ENCODE peak calls at places on chromosomes 13 and 19, in nine cellular contexts. One of them, this sample, is unnamed.

GRCh38 chr19:35166100-35167063 is 11.8 kb downstream of the FXYD5 start:
- ATAC-seq in HCT116: no peak
- ATAC-seq in heart right ventricle: no peak
- ATAC-seq in CD8-positive, alpha-beta T cell: no peak
- ATAC-seq in IMR-90: no peak
- ATAC-seq in RWPE2: no peak
- ATAC-seq in Panc1: no peak
- ATAC-seq in HepG2: no peak
- ATAC-seq in heart left ventricle: no peak
- ATAC-seq in this sample: no peak

GRCh38 chr19:8389891-8390616 is at the start of gene RAB11B:
- ATAC-seq in Panc1: peak; percentile 92
- ATAC-seq in RWPE2: peak; percentile 94
- ATAC-seq in heart right ventricle: peak; percentile 94
- ATAC-seq in heart left ventricle: peak; percentile 88
- ATAC-seq in HCT116: peak; percentile 93
- ATAC-seq in HepG2: peak; percentile 92
- ATAC-seq in CD8-positive, alpha-beta T cell: peak; percentile 87
- ATAC-seq in IMR-90: peak; percentile 96
- ATAC-seq in this sample: peak; percentile 96

GRCh38 chr19:33368074-33368864 is 5.2 kb upstream of the CEBPG start:
- ATAC-seq in CD8-positive, alpha-beta T cell: no peak
- ATAC-seq in Panc1: no peak
- ATAC-seq in HepG2: no peak
- ATAC-seq in HCT116: no peak
- ATAC-seq in heart left ventricle: no peak
- ATAC-seq in IMR-90: peak; percentile 86
- ATAC-seq in RWPE2: peak; percentile 95
- ATAC-seq in heart right ventricle: no peak
- ATAC-seq in this sample: no peak

GRCh38 chr13:71879129-71879535 is 12.1 kb upstream of the DACH1 start:
- ATAC-seq in RWPE2: peak; percentile 62
- ATAC-seq in CD8-positive, alpha-beta T cell: peak; percentile 34
- ATAC-seq in IMR-90: peak; percentile 78
- ATAC-seq in HepG2: peak; percentile 84
- ATAC-seq in heart right ventricle: peak; percentile 75
- ATAC-seq in heart left ventricle: peak; percentile 78
- ATAC-seq in HCT116: peak; percentile 79
- ATAC-seq in Panc1: peak; percentile 60
- ATAC-seq in this sample: no peak

GRCh38 chr13:103046676-103047075 is 19.5 kb downstream of the SLC10A2 start:
- ATAC-seq in IMR-90: no peak
- ATAC-seq in heart left ventricle: no peak
- ATAC-seq in HCT116: no peak
- ATAC-seq in Panc1: no peak
- ATAC-seq in CD8-positive, alpha-beta T cell: no peak
- ATAC-seq in HepG2: no peak
- ATAC-seq in heart right ventricle: no peak
- ATAC-seq in RWPE2: no peak
- ATAC-seq in this sample: no peak

GRCh38 chr13:109215377-109215776 is 571.0 kb downstream of the IRS2 start:
- ATAC-seq in Panc1: no peak
- ATAC-seq in HepG2: no peak
- ATAC-seq in CD8-positive, alpha-beta T cell: no peak
- ATAC-seq in HCT116: no peak
- ATAC-seq in heart left ventricle: no peak
- ATAC-seq in IMR-90: no peak
- ATAC-seq in heart right ventricle: no peak
- ATAC-seq in RWPE2: no peak
- ATAC-seq in this sample: no peak

GRCh38 chr19:54609356-54609791 is 15.9 kb downstream of the LILRA1 start:
- ATAC-seq in RWPE2: no peak
- ATAC-seq in HCT116: no peak
- ATAC-seq in IMR-90: no peak
- ATAC-seq in CD8-positive, alpha-beta T cell: no peak
- ATAC-seq in Panc1: no peak
- ATAC-seq in HepG2: no peak
- ATAC-seq in heart left ventricle: no peak
- ATAC-seq in heart right ventricle: no peak
- ATAC-seq in this sample: no peak

GRCh38 chr19:10554760-10555612 is 10.8 kb downstream of the KRI1 start:
- ATAC-seq in HCT116: no peak
- ATAC-seq in heart left ventricle: peak; percentile 9
- ATAC-seq in CD8-positive, alpha-beta T cell: no peak
- ATAC-seq in RWPE2: no peak
- ATAC-seq in HepG2: peak; percentile 19
- ATAC-seq in IMR-90: no peak
- ATAC-seq in heart right ventricle: no peak
- ATAC-seq in Panc1: no peak
- ATAC-seq in this sample: no peak

GRCh38 chr19:35458192-35458591 is 10.1 kb downstream of the FFAR2 start:
- ATAC-seq in HepG2: no peak
- ATAC-seq in CD8-positive, alpha-beta T cell: no peak
- ATAC-seq in RWPE2: no peak
- ATAC-seq in HCT116: no peak
- ATAC-seq in heart right ventricle: no peak
- ATAC-seq in IMR-90: no peak
- ATAC-seq in Panc1: no peak
- ATAC-seq in heart left ventricle: no peak
- ATAC-seq in this sample: no peak

GRCh38 chr13:65926750-65927171 is 1303.4 kb downstream of the PCDH9 start:
- ATAC-seq in heart left ventricle: peak; percentile 89
- ATAC-seq in CD8-positive, alpha-beta T cell: no peak
- ATAC-seq in HepG2: peak; percentile 95
- ATAC-seq in HCT116: peak; percentile 92
- ATAC-seq in heart right ventricle: peak; percentile 92
- ATAC-seq in IMR-90: no peak
- ATAC-seq in Panc1: no peak
- ATAC-seq in RWPE2: no peak
- ATAC-seq in this sample: peak; percentile 34

GRCh38 chr13:61413572-61413971 is 2.1 kb downstream of the PCDH20 start:
- ATAC-seq in HCT116: no peak
- ATAC-seq in Panc1: no peak
- ATAC-seq in CD8-positive, alpha-beta T cell: no peak
- ATAC-seq in RWPE2: no peak
- ATAC-seq in IMR-90: no peak
- ATAC-seq in HepG2: no peak
- ATAC-seq in heart left ventricle: no peak
- ATAC-seq in heart right ventricle: peak; percentile 22
- ATAC-seq in this sample: no peak

GRCh38 chr13:109904218-109904617 is 117.8 kb upstream of the IRS2 start:
- ATAC-seq in Panc1: no peak
- ATAC-seq in IMR-90: no peak
- ATAC-seq in heart left ventricle: no peak
- ATAC-seq in RWPE2: no peak
- ATAC-seq in CD8-positive, alpha-beta T cell: no peak
- ATAC-seq in HepG2: no peak
- ATAC-seq in HCT116: peak; percentile 90
- ATAC-seq in heart right ventricle: no peak
- ATAC-seq in this sample: no peak

GRCh38 chr19:35522745-35523327 is 5.3 kb downstream of the SBSN start:
- ATAC-seq in heart right ventricle: no peak
- ATAC-seq in Panc1: no peak
- ATAC-seq in IMR-90: no peak
- ATAC-seq in CD8-positive, alpha-beta T cell: no peak
- ATAC-seq in heart left ventricle: no peak
- ATAC-seq in HCT116: no peak
- ATAC-seq in HepG2: no peak
- ATAC-seq in RWPE2: no peak
- ATAC-seq in this sample: no peak

GRCh38 chr19:34588249-34588648 is 88.7 kb downstream of the SCGB2B2 start:
- ATAC-seq in CD8-positive, alpha-beta T cell: no peak
- ATAC-seq in Panc1: no peak
- ATAC-seq in heart right ventricle: no peak
- ATAC-seq in HepG2: no peak
- ATAC-seq in HCT116: peak; percentile 81
- ATAC-seq in RWPE2: no peak
- ATAC-seq in heart left ventricle: no peak
- ATAC-seq in IMR-90: no peak
- ATAC-seq in this sample: no peak

GRCh38 chr13:44668707-44669106 is 92.6 kb upstream of the TSC22D1 start:
- ATAC-seq in RWPE2: no peak
- ATAC-seq in CD8-positive, alpha-beta T cell: no peak
- ATAC-seq in HepG2: no peak
- ATAC-seq in Panc1: no peak
- ATAC-seq in IMR-90: peak; percentile 68
- ATAC-seq in HCT116: no peak
- ATAC-seq in heart left ventricle: no peak
- ATAC-seq in heart right ventricle: no peak
- ATAC-seq in this sample: no peak

DNA sequence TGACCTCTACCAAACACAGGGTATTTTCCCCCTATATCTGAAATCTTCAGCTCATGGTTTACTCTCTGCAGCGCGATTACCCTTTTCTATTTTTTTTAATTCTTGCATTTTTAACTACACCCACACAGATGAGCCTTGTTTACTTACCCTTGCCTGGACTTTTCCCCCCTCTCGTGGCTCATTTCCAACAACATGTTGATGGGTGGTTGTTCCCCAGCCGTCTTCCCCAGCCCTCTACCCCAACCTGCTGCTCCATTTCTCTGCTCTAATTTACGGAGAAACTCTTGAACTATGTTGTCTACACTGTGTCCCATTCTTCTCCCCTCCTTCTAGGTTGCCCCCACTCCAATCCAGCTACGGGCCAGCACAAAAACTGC is 674 bp downstream of the ZNF790 start:
- ATAC-seq in IMR-90: no peak
- ATAC-seq in CD8-positive, alpha-beta T cell: peak; percentile 15
- ATAC-seq in heart right ventricle: no peak
- ATAC-seq in RWPE2: no peak
- ATAC-seq in HCT116: no peak
- ATAC-seq in HepG2: peak; percentile 14
- ATAC-seq in heart left ventricle: peak; percentile 12
- ATAC-seq in Panc1: no peak
- ATAC-seq in this sample: no peak
- H3K27ac ChIP-seq in IMR-90: peak overlapping the region; percentile 82
- H3K27ac ChIP-seq in CD8-positive, alpha-beta T cell: peak overlapping the region; percentile 88
- H3K27ac ChIP-seq in heart right ventricle: peak overlapping the region; percentile 79
- H3K27ac ChIP-seq in RWPE2: peak overlapping the region; percentile 51
- H3K27ac ChIP-seq in HCT116: no peak overlapping the region
- H3K27ac ChIP-seq in HepG2: peak overlapping the region; percentile 86
- H3K27ac ChIP-seq in heart left ventricle: peak overlapping the region; percentile 94
- H3K27ac ChIP-seq in Panc1: peak overlapping the region; percentile 94
- H3K27ac ChIP-seq in this sample: peak overlapping the region; percentile 83

DNA sequence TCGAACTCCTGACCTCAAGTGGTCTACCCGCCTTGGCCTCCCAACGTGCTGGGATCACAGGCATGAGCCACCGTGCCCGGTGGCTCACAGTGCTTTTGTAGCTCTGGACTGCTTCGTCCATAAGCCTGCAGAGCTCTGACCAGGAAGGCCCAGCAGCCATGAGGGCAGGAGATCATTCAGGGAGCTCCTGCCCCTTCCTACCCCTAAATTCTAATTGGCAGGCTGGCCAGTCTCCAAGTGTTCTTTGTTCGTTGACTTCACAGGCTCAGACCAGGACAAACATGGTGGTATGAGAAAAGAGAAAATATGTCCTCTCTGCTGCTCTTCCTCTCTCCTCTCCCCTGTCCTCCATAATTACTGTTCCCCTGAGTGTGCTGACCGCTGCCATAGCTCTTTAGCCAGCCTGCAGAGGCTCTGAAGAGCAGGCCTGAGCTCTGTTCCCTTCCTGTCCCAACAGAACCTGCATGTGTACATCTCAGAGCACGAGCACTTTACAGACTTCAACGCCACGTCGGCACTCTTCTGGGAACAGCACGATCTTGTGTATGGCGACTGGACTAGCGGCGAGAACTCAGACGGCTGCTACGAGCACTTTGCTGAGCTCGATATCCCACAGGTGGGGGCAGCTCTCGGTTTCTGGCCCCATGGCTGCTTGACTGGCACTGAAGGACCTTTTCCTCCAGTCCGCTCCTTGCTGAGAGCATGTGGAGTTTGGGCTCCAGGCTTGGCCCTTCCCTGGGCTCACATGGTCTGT is 19.0 kb downstream of the CLPTM1 start:
- ATAC-seq in CD8-positive, alpha-beta T cell: no peak
- ATAC-seq in heart left ventricle: no peak
- ATAC-seq in RWPE2: no peak
- ATAC-seq in Panc1: no peak
- ATAC-seq in heart right ventricle: no peak
- ATAC-seq in HepG2: peak; percentile 45
- ATAC-seq in IMR-90: no peak
- ATAC-seq in HCT116: no peak
- ATAC-seq in this sample: no peak
- H3K36me3 ChIP-seq in CD8-positive, alpha-beta T cell: peaks cover 54% of the 10 kb centered on the region
- H3K36me3 ChIP-seq in heart left ventricle: peaks cover 4% of the 10 kb centered on the region
- H3K36me3 ChIP-seq in RWPE2: peaks cover 54% of the 10 kb centered on the region
- H3K36me3 ChIP-seq in Panc1: no peaks in the 10 kb centered on the region
- H3K36me3 ChIP-seq in heart right ventricle: peaks cover 77% of the 10 kb centered on the region
- H3K36me3 ChIP-seq in HepG2: peaks cover 61% of the 10 kb centered on the region
- H3K36me3 ChIP-seq in IMR-90: peaks cover 60% of the 10 kb centered on the region
- H3K36me3 ChIP-seq in HCT116: peaks cover 40% of the 10 kb centered on the region
- H3K36me3 ChIP-seq in this sample: peaks cover 96% of the 10 kb centered on the region

GRCh38 chr13:101429733-101430132 is 13.4 kb upstream of the NALCN start:
- ATAC-seq in IMR-90: no peak
- ATAC-seq in RWPE2: peak; percentile 48
- ATAC-seq in Panc1: no peak
- ATAC-seq in HepG2: no peak
- ATAC-seq in HCT116: no peak
- ATAC-seq in heart left ventricle: no peak
- ATAC-seq in CD8-positive, alpha-beta T cell: no peak
- ATAC-seq in heart right ventricle: no peak
- ATAC-seq in this sample: no peak

GRCh38 chr13:101434486-101434885 is 18.0 kb upstream of the ITGBL1 start:
- ATAC-seq in heart left ventricle: no peak
- ATAC-seq in IMR-90: no peak
- ATAC-seq in HCT116: no peak
- ATAC-seq in RWPE2: no peak
- ATAC-seq in HepG2: no peak
- ATAC-seq in heart right ventricle: no peak
- ATAC-seq in Panc1: no peak
- ATAC-seq in CD8-positive, alpha-beta T cell: no peak
- ATAC-seq in this sample: no peak

DNA sequence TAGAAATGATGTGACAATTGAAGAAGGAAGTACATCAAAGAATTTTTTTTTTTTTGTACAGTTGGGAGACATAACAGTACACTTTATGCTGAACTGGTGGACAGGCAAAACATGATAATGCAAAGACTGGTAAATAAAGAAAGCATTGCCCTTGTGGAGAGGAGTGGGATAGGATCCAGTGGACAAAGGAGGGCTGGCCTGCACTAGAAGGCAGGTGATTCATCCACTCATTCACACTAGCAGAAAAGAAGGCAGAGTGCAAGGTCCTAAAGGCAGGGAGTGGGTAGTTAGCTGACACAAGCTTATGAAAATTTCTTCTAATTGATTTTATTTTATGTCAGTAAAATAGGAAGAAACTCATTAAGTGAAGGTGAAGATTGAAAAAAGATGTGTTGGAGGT is 17.6 kb upstream of the NALCN start:
- ATAC-seq in heart left ventricle: no peak
- ATAC-seq in CD8-positive, alpha-beta T cell: no peak
- ATAC-seq in IMR-90: no peak
- ATAC-seq in Panc1: no peak
- ATAC-seq in HepG2: no peak
- ATAC-seq in RWPE2: peak; percentile 50
- ATAC-seq in heart right ventricle: no peak
- ATAC-seq in HCT116: no peak
- ATAC-seq in this sample: no peak
- TF ChIP-seq CTCF in heart left ventricle: no peak
- TF ChIP-seq CTCF in CD8-positive, alpha-beta T cell: no peak
- TF ChIP-seq CTCF in IMR-90: no peak
- TF ChIP-seq CTCF in Panc1: no peak
- TF ChIP-seq CTCF in HepG2: no peak
- TF ChIP-seq CTCF in RWPE2: no peak
- TF ChIP-seq CTCF in heart right ventricle: no peak
- TF ChIP-seq CTCF in HCT116: no peak
- TF ChIP-seq CTCF in this sample: no peak

GRCh38 chr13:29791997-29792775 is 58.2 kb downstream of the UBL3 start:
- ATAC-seq in heart right ventricle: no peak
- ATAC-seq in HepG2: no peak
- ATAC-seq in RWPE2: no peak
- ATAC-seq in Panc1: no peak
- ATAC-seq in CD8-positive, alpha-beta T cell: no peak
- ATAC-seq in heart left ventricle: no peak
- ATAC-seq in HCT116: no peak
- ATAC-seq in IMR-90: peak; percentile 92
- ATAC-seq in this sample: no peak
- H3K27ac ChIP-seq in heart right ventricle: no peak overlapping the region
- H3K27ac ChIP-seq in HepG2: no peak overlapping the region
- H3K27ac ChIP-seq in RWPE2: no peak overlapping the region
- H3K27ac ChIP-seq in Panc1: no peak overlapping the region
- H3K27ac ChIP-seq in CD8-positive, alpha-beta T cell: no peak overlapping the region
- H3K27ac ChIP-seq in heart left ventricle: no peak overlapping the region
- H3K27ac ChIP-seq in HCT116: no peak overlapping the region
- H3K27ac ChIP-seq in IMR-90: no peak overlapping the region
- H3K27ac ChIP-seq in this sample: no peak overlapping the region

This sample was measured in gastroesophageal sphincter.